ENCODE peak calls at places on chromosomes 7 and 10, in five cellular contexts. S is cardiac muscle cell, Q is stomach, N is astrocyte of the spinal cord, E is GM12865. O is an unnamed sample.

GRCh38 chr7:93006480-93007095 is 111.2 kb downstream of the SAMD9 start:
- DNase-seq in S (peak), Q (no peak), N (no peak), E (no peak), O (no peak)

GRCh38 chr10:122460891-122461293 is 461 bp upstream of the HTRA1 start:
- DNase-seq in S (peak), Q (no peak), N (no peak), E (no peak), O (no peak)

GRCh38 chr7:31744294-31744874 is 57.4 kb downstream of the PPP1R17 start:
- DNase-seq in S (peak), Q (peak), N (peak), E (peak), O (peak)

GRCh38 chr7:1708640-1709249 is 38.7 kb downstream of the ELFN1 start:
- DNase-seq in S (no peak), Q (no peak), N (no peak), E (no peak), O (no peak)

GRCh38 chr7:90594791-90595317 is 1.3 kb upstream of the CDK14 start:
- DNase-seq in S (peak), Q (no peak), N (peak), E (no peak), O (peak)

GRCh38 chr7:158285383-158285770 is 302.2 kb downstream of the PTPRN2 start:
- DNase-seq in S (no peak), Q (peak), N (no peak), E (no peak), O (no peak)

GRCh38 chr7:1940402-1940786 is 270.3 kb downstream of the ELFN1 start:
- DNase-seq in S (peak), Q (peak), N (peak), E (peak), O (no peak)

GRCh38 chr7:22372863-22373262 is 15.9 kb upstream of the RAPGEF5 start:
- DNase-seq in S (no peak), Q (peak), N (no peak), E (no peak), O (no peak)

GRCh38 chr7:44466300-44467216 is 23.9 kb downstream of the NUDCD3 start:
- DNase-seq in S (peak), Q (no peak), N (peak), E (no peak), O (no peak)

GRCh38 chr10:16894834-16895233 is 77.6 kb upstream of the RSU1 start:
- DNase-seq in S (peak), Q (no peak), N (no peak), E (no peak), O (no peak)

GRCh38 chr10:109887272-109887671 is 36.0 kb downstream of the XPNPEP1 start:
- DNase-seq in S (peak), Q (no peak), N (peak), E (no peak), O (no peak)

GRCh38 chr7:151798851-151799428 is 78.0 kb downstream of the PRKAG2 start:
- DNase-seq in S (no peak), Q (no peak), N (no peak), E (no peak), O (no peak)

GRCh38 chr7:82839555-82839954 is 323.1 kb downstream of the PCLO start:
- DNase-seq in S (no peak), Q (no peak), N (no peak), E (no peak), O (no peak)

GRCh38 chr10:63977329-63977923 is 456.2 kb downstream of the REEP3 start:
- DNase-seq in S (peak), Q (no peak), N (peak), E (peak), O (no peak)

GRCh38 chr7:79452032-79452494 is 1.4 kb downstream of the MAGI2 start:
- DNase-seq in S (peak), Q (peak), N (peak), E (no peak), O (no peak)

GRCh38 chr7:44580945-44581344 is 1.1 kb downstream of the TMED4 start:
- DNase-seq in S (no peak), Q (no peak), N (no peak), E (no peak), O (no peak)

GRCh38 chr7:4136036-4136435 is 546.1 kb upstream of the FOXK1 start:
- DNase-seq in S (no peak), Q (no peak), N (peak), E (no peak), O (no peak)

GRCh38 chr10:128871671-128872231 is 595.3 kb upstream of the MGMT start:
- DNase-seq in S (no peak), Q (no peak), N (no peak), E (no peak), O (no peak)

GRCh38 chr7:135213831-135214230 is 2.5 kb upstream of the WDR91 start:
- DNase-seq in S (no peak), Q (no peak), N (no peak), E (no peak), O (no peak)

GRCh38 chr10:100148353-100149211 is 37.2 kb downstream of the ERLIN1 start:
- DNase-seq in S (peak), Q (no peak), N (peak), E (peak), O (peak)

GRCh38 chr7:130275826-130276291 is 9.2 kb downstream of the CPA2 start:
- DNase-seq in S (no peak), Q (no peak), N (no peak), E (no peak), O (no peak)

GRCh38 chr10:100631192-100631591 is 95.4 kb downstream of the HIF1AN start:
- DNase-seq in S (no peak), Q (no peak), N (no peak), E (no peak), O (no peak)

GRCh38 chr7:115009139-115009538 is 87.2 kb downstream of the MDFIC start:
- DNase-seq in S (no peak), Q (no peak), N (no peak), E (peak), O (no peak)

GRCh38 chr7:86991844-86992243 is 67.6 kb downstream of the ELAPOR2 start:
- DNase-seq in S (no peak), Q (no peak), N (no peak), E (no peak), O (no peak)

GRCh38 chr7:114938785-114939184 is 16.9 kb downstream of the MDFIC start:
- DNase-seq in S (no peak), Q (no peak), N (no peak), E (no peak), O (no peak)

GRCh38 chr7:152733286-152733934 is 26.1 kb upstream of the ACTR3B start:
- DNase-seq in S (no peak), Q (no peak), N (no peak), E (no peak), O (no peak)

GRCh38 chr10:45599021-45599603 is 73.5 kb downstream of the ZFAND4 start:
- DNase-seq in S (no peak), Q (no peak), N (no peak), E (no peak), O (no peak)

GRCh38 chr10:80462277-80462985 is 8.3 kb downstream of the TSPAN14 start:
- DNase-seq in S (peak), Q (no peak), N (no peak), E (no peak), O (no peak)

GRCh38 chr10:22491931-22492615 is 146.8 kb downstream of the SPAG6 start:
- DNase-seq in S (no peak), Q (no peak), N (no peak), E (peak), O (no peak)

GRCh38 chr7:2072042-2072441 is 160.7 kb downstream of the MAD1L1 start:
- DNase-seq in S (no peak), Q (no peak), N (no peak), E (peak), O (no peak)

GRCh38 chr7:13821152-13821787 is 168.2 kb downstream of the ETV1 start:
- DNase-seq in S (no peak), Q (no peak), N (peak), E (no peak), O (peak)

GRCh38 chr10:117541909-117542705 is 439 bp upstream of the EMX2 start:
- DNase-seq in S (peak), Q (no peak), N (peak), E (no peak), O (peak)

GRCh38 chr7:7018290-7018689 is 164.1 kb upstream of the C1GALT1 start:
- DNase-seq in S (no peak), Q (no peak), N (no peak), E (no peak), O (no peak)

GRCh38 chr10:123142701-123143161 is 5.2 kb upstream of the HMX2 start:
- DNase-seq in S (no peak), Q (no peak), N (no peak), E (no peak), O (no peak)

GRCh38 chr10:78802866-78803265 is 265.9 kb upstream of the ZMIZ1 start:
- DNase-seq in S (peak), Q (no peak), N (peak), E (no peak), O (peak)

GRCh38 chr10:114044251-114045070 is 795 bp downstream of the ADRB1 start:
- DNase-seq in S (no peak), Q (no peak), N (no peak), E (no peak), O (no peak)
- H3K4me3 ChIP-seq in S (peak), Q (peak), N (no peak), E (peak), O (no peak)

DNA sequence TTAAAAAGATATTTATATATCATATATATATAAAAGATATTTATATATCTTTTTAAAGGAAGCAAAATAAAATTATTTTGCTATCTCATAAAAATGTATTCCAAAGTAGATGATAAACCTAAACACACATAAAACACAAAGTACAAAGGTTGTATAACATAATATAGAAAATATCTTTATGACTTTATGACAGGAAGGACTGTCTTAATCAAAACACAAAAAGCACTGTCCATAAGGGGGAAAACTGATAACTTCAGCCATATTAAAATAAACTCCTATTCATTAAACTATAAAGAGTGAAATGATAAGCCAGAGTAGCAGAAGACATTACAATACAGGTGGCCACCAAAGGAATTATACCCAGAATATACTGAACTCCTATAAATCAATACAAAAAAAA is 34.8 kb downstream of the KDM7A start:
- DNase-seq in S (no peak), Q (no peak), N (no peak), E (no peak), O (no peak)
- TF ChIP-seq CTCF in S (no peak), Q (no peak), N (no peak), E (no peak), O (no peak)

GRCh38 chr7:25964483-25964961 is 187.5 kb upstream of the NFE2L3 start:
- DNase-seq in S (no peak), Q (peak), N (no peak), E (peak), O (no peak)
- H3K4me3 ChIP-seq in S (no peak), Q (no peak), N (no peak), E (peak), O (no peak)

GRCh38 chr7:74057987-74058386 is 25.6 kb upstream of the LIMK1 start:
- DNase-seq in S (no peak), Q (no peak), N (no peak), E (no peak), O (no peak)

GRCh38 chr7:74059037-74059436 is 24.6 kb upstream of the LIMK1 start:
- DNase-seq in S (no peak), Q (no peak), N (no peak), E (no peak), O (no peak)

GRCh38 chr7:74058486-74058885 is 25.1 kb upstream of the LIMK1 start:
- DNase-seq in S (no peak), Q (no peak), N (no peak), E (no peak), O (no peak)

GRCh38 chr7:74061840-74062539 is 21.6 kb upstream of the LIMK1 start:
- DNase-seq in S (peak), Q (peak), N (peak), E (peak), O (peak)

DNA sequence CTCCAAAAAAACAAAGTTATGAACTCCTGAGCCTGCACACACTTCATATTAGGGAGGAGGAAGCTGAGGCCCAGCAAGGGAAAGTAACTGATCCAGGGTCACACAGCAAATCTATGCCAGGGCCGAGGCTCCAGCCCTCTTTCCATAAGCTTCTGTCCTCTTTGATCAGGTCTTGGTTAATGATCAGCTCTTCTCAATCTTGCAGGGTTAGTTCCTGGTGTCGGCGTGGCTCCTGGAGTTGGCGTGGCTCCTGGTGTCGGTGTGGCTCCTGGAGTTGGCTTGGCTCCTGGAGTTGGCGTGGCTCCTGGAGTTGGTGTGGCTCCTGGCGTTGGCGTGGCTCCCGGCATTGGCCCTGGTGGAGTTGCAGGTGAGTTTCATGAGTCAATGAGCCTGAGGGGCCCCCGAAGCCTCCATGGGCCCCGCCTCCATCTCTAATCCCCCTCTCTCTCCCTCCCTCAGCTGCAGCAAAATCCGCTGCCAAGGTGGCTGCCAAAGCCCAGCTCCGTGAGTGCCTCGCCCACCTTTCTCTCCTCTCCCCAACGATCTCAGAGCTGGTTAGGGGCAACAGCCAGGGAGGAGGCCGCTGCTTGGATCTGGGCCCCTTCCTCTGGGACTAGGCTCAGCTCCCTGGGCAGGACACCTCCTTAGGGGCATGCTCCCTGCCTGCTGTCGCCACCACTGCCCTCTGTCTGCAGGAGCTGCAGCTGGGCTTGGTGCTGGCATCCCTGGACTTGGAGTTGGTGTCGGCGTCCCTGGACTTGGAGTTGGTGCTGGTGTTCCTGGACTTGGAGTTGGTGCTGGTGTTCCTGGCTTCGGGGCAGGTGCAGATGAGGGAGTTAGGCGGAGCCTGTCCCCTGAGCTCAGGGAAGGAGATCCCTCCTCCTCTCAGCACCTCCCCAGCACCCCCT is 23.7 kb upstream of the LIMK1 start:
- DNase-seq in S (no peak), Q (peak), N (no peak), E (no peak), O (no peak)
- TF ChIP-seq CTCF in S (no peak), Q (no peak), N (peak), E (no peak), O (no peak)

DNA sequence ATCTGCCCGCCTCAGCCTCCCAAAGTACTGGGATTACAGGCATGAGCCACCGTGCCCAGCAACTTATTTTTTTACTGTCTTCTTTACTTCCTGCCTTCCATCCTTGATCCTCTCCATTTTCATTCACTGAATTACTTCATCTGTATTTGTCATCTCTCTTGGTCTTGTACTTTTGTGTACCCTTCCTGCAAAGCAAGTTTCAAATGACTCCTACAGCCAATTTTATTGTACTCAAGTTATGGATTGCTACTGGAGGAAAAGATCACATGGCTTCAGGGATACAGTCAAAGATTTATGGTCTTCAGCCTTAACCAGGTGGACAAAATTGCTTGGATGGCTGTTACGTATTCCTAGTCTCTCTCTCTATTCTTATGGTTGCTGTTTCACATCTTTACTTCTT is 22.6 kb downstream of the SEPTIN7 start:
- DNase-seq in S (no peak), Q (no peak), N (no peak), E (no peak), O (no peak)
- H3K4me3 ChIP-seq in S (no peak), Q (no peak), N (no peak), E (no peak), O (no peak)

DNA sequence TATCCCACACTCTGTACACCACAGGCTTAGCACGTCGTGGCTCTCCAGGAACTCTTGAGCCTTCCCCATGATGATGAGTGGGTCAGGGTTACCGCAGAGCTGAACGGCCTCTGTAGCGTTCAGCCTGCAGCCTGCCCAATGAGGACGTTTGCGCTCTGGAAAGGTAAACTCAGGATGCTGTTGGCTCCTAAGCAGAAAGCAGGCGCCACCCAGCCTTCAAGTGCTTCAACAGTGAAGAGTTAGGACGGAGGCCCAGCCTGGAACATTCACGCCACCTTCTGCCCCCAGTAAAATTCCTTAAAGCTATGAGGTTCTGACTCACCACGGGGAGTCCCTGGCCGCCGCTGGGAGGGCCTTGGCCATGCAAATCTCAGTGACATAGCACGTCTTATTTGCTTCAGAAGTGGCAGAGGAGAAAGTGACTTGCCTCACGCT is 161.5 kb upstream of the SH2B2 start:
- DNase-seq in S (peak), Q (no peak), N (peak), E (peak), O (peak)
- TF ChIP-seq CTCF in S (peak), Q (no peak), N (peak), E (no peak), O (peak)

DNA sequence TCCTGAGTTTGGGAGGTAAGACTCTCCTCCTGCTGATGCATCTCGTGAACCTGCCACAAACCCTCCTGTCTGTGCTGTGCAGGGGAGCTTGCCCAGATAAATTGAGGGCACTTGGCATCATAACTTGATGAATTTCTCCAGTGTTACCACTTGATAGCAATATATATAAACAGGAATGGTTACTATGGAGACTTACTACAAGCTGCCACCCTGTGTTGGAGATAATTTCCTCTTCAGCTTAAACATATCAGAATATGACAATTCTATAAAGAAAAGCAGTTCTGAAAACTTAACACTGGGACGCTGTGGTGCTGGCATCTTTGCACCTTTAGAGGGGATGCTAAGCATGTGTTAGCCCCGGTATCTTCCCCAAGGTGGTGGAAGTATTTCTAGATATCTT is 14.9 kb downstream of the PFKFB3 start:
- DNase-seq in S (no peak), Q (no peak), N (no peak), E (no peak), O (no peak)
- H3K4me3 ChIP-seq in S (no peak), Q (no peak), N (no peak), E (no peak), O (no peak)

DNA sequence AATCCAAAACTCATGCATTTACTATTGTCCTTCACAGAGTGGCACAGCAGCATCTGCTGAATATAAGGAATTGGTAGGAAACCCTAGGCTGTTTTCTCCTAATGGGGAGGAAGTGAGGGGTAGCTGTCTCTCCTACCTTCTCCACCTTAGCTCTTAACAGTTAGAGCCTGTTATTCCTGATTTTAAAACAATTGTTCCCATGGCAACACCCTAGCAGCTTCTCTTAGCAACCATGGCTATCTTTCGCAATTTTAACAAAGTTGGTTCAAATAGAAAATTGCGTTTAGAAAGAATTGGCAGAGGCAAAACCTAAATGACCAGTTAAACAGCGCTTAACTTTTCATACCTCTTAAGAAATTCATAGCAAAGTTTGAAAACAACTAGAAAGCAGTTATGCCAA is 603.4 kb upstream of the AUTS2 start:
- DNase-seq in S (peak), Q (no peak), N (no peak), E (no peak), O (no peak)
- TF ChIP-seq CTCF in S (no peak), Q (no peak), N (no peak), E (no peak), O (no peak)

GRCh38 chr10:101839002-101839401 is 4.6 kb downstream of the KCNIP2 start:
- DNase-seq in S (no peak), Q (no peak), N (no peak), E (no peak), O (no peak)
- H3K4me3 ChIP-seq in S (no peak), Q (no peak), N (no peak), E (no peak), O (no peak)

GRCh38 chr10:108783897-108784296 is 1139.4 kb downstream of the XPNPEP1 start:
- DNase-seq in S (peak), Q (peak), N (peak), E (peak), O (no peak)
- TF ChIP-seq CTCF in S (peak), Q (no peak), N (peak), E (peak), O (peak)

O was measured in AG09309.